ENCODE peak calls at places on chromosomes 7 and 10, in ten cellular contexts. Y is left ventricle myocardium inferior; K is cardiac muscle cell; W is naive thymus-derived CD4-positive, alpha-beta T cell; F is CD4-positive, alpha-beta memory T cell; J is lung; D is tibial nerve; Z is CD8-positive, alpha-beta T cell; X is BJ; G is fibroblast of lung. I is an unnamed sample. For H3K36me3 and H3K27me3, the result is how much of the 10 kb centered on the place peaks cover.

GRCh38 chr7:91519241-91520200 is 255.3 kb downstream of the FZD1 start:
- DNase-seq in Y (no peak), K (no peak), W (no peak), F (no peak), J (no peak), D (no peak), Z (no peak), X (no peak), G (peak), I (no peak)

GRCh38 chr7:128106840-128107239 is 75.6 kb upstream of the LRRC4 start:
- DNase-seq in Y (no peak), K (no peak), W (no peak), F (no peak), J (no peak), D (no peak), Z (no peak), X (no peak), G (no peak), I (no peak)

GRCh38 chr10:131648386-131649020 is 252.3 kb upstream of the PPP2R2D start:
- DNase-seq in Y (no peak), K (no peak), W (no peak), F (no peak), J (no peak), D (no peak), Z (no peak), X (no peak), G (no peak), I (no peak)

GRCh38 chr10:20473361-20473760 is 423.8 kb downstream of the NEBL start:
- DNase-seq in Y (no peak), K (no peak), W (no peak), F (no peak), J (no peak), D (no peak), Z (no peak), X (no peak), G (peak), I (no peak)

GRCh38 chr7:77425151-77426051 is 9.3 kb upstream of the GSAP start:
- DNase-seq in Y (no peak), K (peak), W (no peak), F (no peak), J (no peak), D (no peak), Z (no peak), X (peak), G (peak), I (no peak)

GRCh38 chr7:111485981-111486380 is 76.3 kb downstream of the IMMP2L start:
- DNase-seq in Y (no peak), K (no peak), W (no peak), F (no peak), J (no peak), D (no peak), Z (no peak), X (no peak), G (no peak), I (no peak)

GRCh38 chr7:39951156-39951942 is 1.3 kb downstream of the CDK13 start:
- DNase-seq in Y (peak), K (peak), W (peak), F (peak), J (peak), D (no peak), Z (peak), X (no peak), G (peak), I (no peak)

GRCh38 chr7:101466871-101467270 is 104.2 kb downstream of the COL26A1 start:
- DNase-seq in Y (no peak), K (no peak), W (no peak), F (no peak), J (no peak), D (no peak), Z (no peak), X (no peak), G (no peak), I (no peak)

GRCh38 chr7:132419538-132419937 is 156.7 kb downstream of the PLXNA4 start:
- DNase-seq in Y (no peak), K (peak), W (no peak), F (no peak), J (no peak), D (no peak), Z (no peak), X (no peak), G (peak), I (no peak)

GRCh38 chr7:39644170-39644569 is 20.8 kb downstream of the RALA start:
- DNase-seq in Y (no peak), K (no peak), W (no peak), F (no peak), J (no peak), D (no peak), Z (no peak), X (no peak), G (no peak), I (no peak)

GRCh38 chr10:14645239-14645960 is 129.3 kb downstream of the FAM107B start:
- DNase-seq in Y (no peak), K (no peak), W (no peak), F (no peak), J (no peak), D (no peak), Z (no peak), X (no peak), G (no peak), I (no peak)

GRCh38 chr10:103575416-103576075 is 82.0 kb downstream of the NEURL1 start:
- DNase-seq in Y (no peak), K (no peak), W (no peak), F (no peak), J (no peak), D (no peak), Z (no peak), X (no peak), G (no peak), I (no peak)

GRCh38 chr7:158428842-158429753 is 158.5 kb downstream of the PTPRN2 start:
- DNase-seq in Y (no peak), K (no peak), W (no peak), F (no peak), J (no peak), D (no peak), Z (no peak), X (no peak), G (no peak), I (no peak)

GRCh38 chr7:106732045-106732444 is 71.1 kb upstream of the CCDC71L start:
- DNase-seq in Y (no peak), K (no peak), W (no peak), F (no peak), J (no peak), D (no peak), Z (no peak), X (no peak), G (no peak), I (no peak)

GRCh38 chr10:49036638-49037037 is 78.7 kb downstream of the VSTM4 start:
- DNase-seq in Y (no peak), K (no peak), W (no peak), F (no peak), J (no peak), D (no peak), Z (no peak), X (no peak), G (no peak), I (no peak)

GRCh38 chr7:108093903-108094302 is 36.3 kb downstream of the LAMB4 start:
- DNase-seq in Y (no peak), K (no peak), W (no peak), F (no peak), J (no peak), D (no peak), Z (no peak), X (no peak), G (peak), I (no peak)

DNA sequence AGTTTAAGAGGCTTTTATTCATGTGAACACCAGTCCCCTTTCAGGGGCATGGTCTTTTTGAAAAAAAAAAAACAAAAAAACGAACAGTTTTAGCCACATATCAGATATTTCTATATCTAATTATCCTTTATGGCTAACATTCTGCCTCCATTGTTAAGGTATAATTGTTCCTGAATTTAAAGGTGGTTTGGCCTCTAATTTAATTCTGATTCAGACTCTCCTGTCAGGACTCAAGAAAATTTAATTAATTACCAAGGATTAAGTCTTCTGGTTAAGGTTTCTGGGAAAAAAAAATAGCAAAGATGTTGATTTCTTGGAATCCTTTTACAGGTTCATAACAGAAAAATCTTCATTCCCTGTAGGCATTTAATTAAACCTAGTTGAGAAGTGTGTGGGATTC is 27.4 kb downstream of the COL1A2 start:
- DNase-seq in Y (no peak), K (no peak), W (no peak), F (no peak), J (no peak), D (no peak), Z (no peak), X (no peak), G (no peak), I (no peak)
- H3K36me3 ChIP-seq in Y (half or more), K (under half), W (under half), F (under half), J (under half), D (under half), Z (under half), X (under half), G (half or more), I (under half)

GRCh38 chr7:374706-375490 is 84.9 kb downstream of the FOXL3 start:
- DNase-seq in Y (no peak), K (no peak), W (no peak), F (no peak), J (no peak), D (no peak), Z (no peak), X (no peak), G (no peak), I (no peak)

GRCh38 chr7:377069-378040 is 87.4 kb downstream of the FOXL3 start:
- DNase-seq in Y (peak), K (no peak), W (no peak), F (no peak), J (no peak), D (no peak), Z (peak), X (no peak), G (no peak), I (no peak)

GRCh38 chr7:376306-376969 is 86.5 kb downstream of the FOXL3 start:
- DNase-seq in Y (peak), K (no peak), W (no peak), F (no peak), J (no peak), D (no peak), Z (peak), X (no peak), G (no peak), I (no peak)

GRCh38 chr7:375491-375821 is 85.5 kb downstream of the FOXL3 start:
- DNase-seq in Y (no peak), K (no peak), W (no peak), F (no peak), J (no peak), D (no peak), Z (no peak), X (no peak), G (no peak), I (no peak)

DNA sequence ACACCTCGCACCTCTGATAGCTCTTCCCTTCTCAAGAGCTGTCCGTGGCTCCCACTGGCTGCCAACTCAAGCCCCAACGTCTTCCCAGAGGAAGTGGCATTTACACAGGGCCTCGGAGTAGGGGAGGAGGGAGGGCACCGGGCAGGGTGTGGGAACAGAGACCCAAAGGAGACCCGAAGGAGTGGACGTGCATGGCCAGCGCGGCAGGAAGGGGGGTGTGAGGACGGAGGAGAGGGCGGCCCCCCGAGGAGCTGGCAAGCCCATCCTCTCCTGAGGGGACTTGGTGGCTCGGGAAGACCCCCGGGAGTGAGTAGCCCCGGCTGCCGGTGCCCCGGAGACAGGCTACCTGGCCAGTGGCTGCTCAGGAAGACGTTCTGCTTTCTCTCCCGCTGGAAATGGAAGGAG is 85.9 kb downstream of the FOXL3 start:
- DNase-seq in Y (no peak), K (no peak), W (no peak), F (no peak), J (no peak), D (no peak), Z (no peak), X (no peak), G (no peak), I (no peak)
- H3K27me3 ChIP-seq in Y (half or more), K (under half), W (under half), F (under half), J (under half), D (under half), Z (under half), X (under half), G (under half), I (half or more)

DNA sequence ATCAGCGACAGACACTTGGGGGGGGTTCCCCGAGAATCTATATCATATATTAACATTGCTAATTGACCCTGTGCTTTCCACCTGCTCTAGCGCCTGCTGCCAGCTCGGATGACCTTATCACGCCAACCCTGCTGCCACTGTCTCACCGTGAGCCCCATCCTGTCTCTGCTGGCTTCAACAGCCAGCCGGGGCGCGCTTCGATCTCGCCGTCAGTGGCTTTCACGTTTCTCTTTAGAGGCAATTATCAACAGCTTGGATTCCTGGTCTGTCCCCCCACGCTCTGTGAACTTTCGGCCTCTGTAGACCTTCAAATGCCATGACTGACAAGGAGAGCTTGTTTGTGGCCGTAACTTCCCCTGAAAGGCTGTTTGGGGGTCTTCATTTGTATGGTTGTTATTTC is 123.0 kb downstream of the EBF3 start:
- DNase-seq in Y (no peak), K (no peak), W (no peak), F (no peak), J (no peak), D (no peak), Z (no peak), X (no peak), G (no peak), I (no peak)
- H3K36me3 ChIP-seq in Y (half or more), K (under half), W (under half), F (under half), J (under half), D (under half), Z (under half), X (under half), G (under half), I (under half)

DNA sequence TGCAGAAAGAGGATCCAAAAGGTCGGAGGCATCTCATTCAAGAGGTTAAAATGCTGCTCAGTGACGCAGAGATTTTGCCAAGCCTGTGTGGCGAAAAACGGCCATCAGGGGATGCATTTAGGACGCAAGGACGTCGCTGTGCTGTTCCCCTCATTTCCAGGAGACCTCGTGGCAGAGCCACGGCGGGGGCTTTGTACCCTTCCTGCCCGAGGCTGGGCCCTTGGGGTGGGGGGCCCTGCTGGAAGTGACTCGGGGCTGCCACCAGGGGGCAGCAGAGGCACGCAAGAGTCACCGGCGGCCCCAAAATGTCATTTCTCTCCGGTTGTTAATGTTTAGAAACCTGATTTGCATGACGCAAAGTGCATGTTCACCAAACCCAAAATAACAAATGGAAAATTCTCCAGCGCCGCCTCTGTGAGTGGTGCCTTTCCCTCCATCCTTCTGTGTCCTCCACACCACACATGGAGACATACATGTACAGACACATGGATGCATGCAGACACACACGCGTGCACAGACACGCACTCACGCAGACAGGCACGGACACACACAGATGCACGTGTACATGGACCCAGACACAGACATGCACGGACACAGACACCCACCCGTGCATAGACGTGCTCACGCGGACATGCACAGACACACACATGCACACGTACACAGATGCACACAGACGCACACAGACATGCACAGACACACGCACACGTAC is 51.0 kb upstream of the NKX6-2 start:
- DNase-seq in Y (no peak), K (peak), W (no peak), F (peak), J (no peak), D (no peak), Z (peak), X (no peak), G (peak), I (no peak)
- H3K27me3 ChIP-seq in Y (half or more), K (under half), W (under half), F (under half), J (under half), D (under half), Z (under half), X (under half), G (under half), I (under half)

DNA sequence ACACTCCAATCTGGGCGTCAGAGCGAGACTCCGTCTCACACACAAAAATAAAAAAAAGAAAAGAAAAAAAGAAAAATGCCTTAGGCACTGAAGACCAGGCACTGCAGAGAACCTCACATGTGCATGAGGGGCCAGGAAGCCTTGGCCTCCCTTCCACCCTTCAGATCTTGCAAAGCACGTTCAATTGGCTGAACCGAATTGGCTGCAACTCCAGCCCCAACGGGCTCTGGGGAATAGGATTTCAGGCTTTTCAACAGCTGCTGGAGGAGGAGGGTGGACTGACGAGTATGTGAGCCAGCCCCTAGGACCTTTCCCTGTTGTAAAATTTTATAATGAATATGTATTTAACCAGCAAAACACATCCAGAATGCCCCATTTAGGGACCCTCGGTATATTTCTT is 16.7 kb downstream of the TMEM120A start:
- DNase-seq in Y (peak), K (peak), W (no peak), F (no peak), J (no peak), D (no peak), Z (no peak), X (no peak), G (peak), I (no peak)
- H3K36me3 ChIP-seq in Y (under half), K (under half), W (under half), F (under half), J (under half), D (under half), Z (under half), X (under half), G (under half), I (under half)